ENCODE peak calls at places on chromosome 13, in six cellular contexts. One of them, this sample, is unnamed. For H3K36me3, the result is how much of the 10 kb centered on the place peaks cover.

GRCh38 chr13:23715762-23716235 is 145.6 kb downstream of the TNFRSF19 start:
- DNase-seq in ovary: no peak
- DNase-seq in heart left ventricle: no peak
- DNase-seq in thoracic aorta: no peak
- DNase-seq in ascending aorta: no peak
- DNase-seq in thyroid gland: peak
- DNase-seq in this sample: no peak

GRCh38 chr13:111399334-111399733 is 78.9 kb downstream of the TEX29 start:
- DNase-seq in ovary: peak
- DNase-seq in heart left ventricle: no peak
- DNase-seq in thoracic aorta: no peak
- DNase-seq in ascending aorta: no peak
- DNase-seq in thyroid gland: no peak
- DNase-seq in this sample: no peak

GRCh38 chr13:86282450-86282849 is 483.2 kb upstream of the SLITRK6 start:
- DNase-seq in ovary: no peak
- DNase-seq in heart left ventricle: no peak
- DNase-seq in thoracic aorta: no peak
- DNase-seq in ascending aorta: no peak
- DNase-seq in thyroid gland: no peak
- DNase-seq in this sample: no peak

GRCh38 chr13:73428137-73428536 is 369.3 kb downstream of the KLF5 start:
- DNase-seq in ovary: no peak
- DNase-seq in heart left ventricle: no peak
- DNase-seq in thoracic aorta: no peak
- DNase-seq in ascending aorta: no peak
- DNase-seq in thyroid gland: no peak
- DNase-seq in this sample: no peak

GRCh38 chr13:29136341-29136740 is 316.2 kb downstream of the MTUS2 start:
- DNase-seq in ovary: no peak
- DNase-seq in heart left ventricle: no peak
- DNase-seq in thoracic aorta: no peak
- DNase-seq in ascending aorta: no peak
- DNase-seq in thyroid gland: no peak
- DNase-seq in this sample: no peak

GRCh38 chr13:110971486-110971885 is 56.6 kb upstream of the ANKRD10 start:
- DNase-seq in ovary: no peak
- DNase-seq in heart left ventricle: no peak
- DNase-seq in thoracic aorta: no peak
- DNase-seq in ascending aorta: no peak
- DNase-seq in thyroid gland: no peak
- DNase-seq in this sample: no peak

GRCh38 chr13:19794552-19795143 is 11.9 kb upstream of the PSPC1 start:
- DNase-seq in ovary: no peak
- DNase-seq in heart left ventricle: no peak
- DNase-seq in thoracic aorta: no peak
- DNase-seq in ascending aorta: no peak
- DNase-seq in thyroid gland: peak
- DNase-seq in this sample: no peak

GRCh38 chr13:41561179-41561578 is 103.8 kb downstream of the RGCC start:
- DNase-seq in ovary: no peak
- DNase-seq in heart left ventricle: no peak
- DNase-seq in thoracic aorta: no peak
- DNase-seq in ascending aorta: no peak
- DNase-seq in thyroid gland: peak
- DNase-seq in this sample: no peak

GRCh38 chr13:59064042-59064441 is 1099.7 kb downstream of the DIAPH3 start:
- DNase-seq in ovary: no peak
- DNase-seq in heart left ventricle: no peak
- DNase-seq in thoracic aorta: no peak
- DNase-seq in ascending aorta: no peak
- DNase-seq in thyroid gland: no peak
- DNase-seq in this sample: no peak

GRCh38 chr13:43132228-43132627 is 108.8 kb downstream of the DNAJC15 start:
- DNase-seq in ovary: no peak
- DNase-seq in heart left ventricle: no peak
- DNase-seq in thoracic aorta: no peak
- DNase-seq in ascending aorta: no peak
- DNase-seq in thyroid gland: peak
- DNase-seq in this sample: no peak

GRCh38 chr13:30792257-30793000 is 57.1 kb downstream of the ALOX5AP start:
- DNase-seq in ovary: peak
- DNase-seq in heart left ventricle: peak
- DNase-seq in thoracic aorta: peak
- DNase-seq in ascending aorta: peak
- DNase-seq in thyroid gland: peak
- DNase-seq in this sample: no peak

GRCh38 chr13:99178636-99179035 is 22.0 kb upstream of the UBAC2 start:
- DNase-seq in ovary: no peak
- DNase-seq in heart left ventricle: peak
- DNase-seq in thoracic aorta: no peak
- DNase-seq in ascending aorta: no peak
- DNase-seq in thyroid gland: no peak
- DNase-seq in this sample: no peak

GRCh38 chr13:29901714-29902631 is 51.6 kb upstream of the UBL3 start:
- DNase-seq in ovary: peak
- DNase-seq in heart left ventricle: peak
- DNase-seq in thoracic aorta: no peak
- DNase-seq in ascending aorta: no peak
- DNase-seq in thyroid gland: peak
- DNase-seq in this sample: peak

GRCh38 chr13:89255844-89256406 is 1584.8 kb downstream of the SLITRK5 start:
- DNase-seq in ovary: no peak
- DNase-seq in heart left ventricle: no peak
- DNase-seq in thoracic aorta: no peak
- DNase-seq in ascending aorta: no peak
- DNase-seq in thyroid gland: no peak
- DNase-seq in this sample: no peak

GRCh38 chr13:109818136-109818535 is 31.8 kb upstream of the IRS2 start:
- DNase-seq in ovary: no peak
- DNase-seq in heart left ventricle: no peak
- DNase-seq in thoracic aorta: no peak
- DNase-seq in ascending aorta: no peak
- DNase-seq in thyroid gland: no peak
- DNase-seq in this sample: no peak

GRCh38 chr13:80444240-80445015 is 103.5 kb upstream of the SPRY2 start:
- DNase-seq in ovary: no peak
- DNase-seq in heart left ventricle: no peak
- DNase-seq in thoracic aorta: no peak
- DNase-seq in ascending aorta: no peak
- DNase-seq in thyroid gland: no peak
- DNase-seq in this sample: no peak

GRCh38 chr13:72774019-72774418 is 7.7 kb downstream of the DIS3 start:
- DNase-seq in ovary: no peak
- DNase-seq in heart left ventricle: no peak
- DNase-seq in thoracic aorta: no peak
- DNase-seq in ascending aorta: no peak
- DNase-seq in thyroid gland: no peak
- DNase-seq in this sample: no peak

GRCh38 chr13:44423824-44424223 is 50.2 kb downstream of the SERP2 start:
- DNase-seq in ovary: no peak
- DNase-seq in heart left ventricle: no peak
- DNase-seq in thoracic aorta: no peak
- DNase-seq in ascending aorta: no peak
- DNase-seq in thyroid gland: no peak
- DNase-seq in this sample: no peak

GRCh38 chr13:23858586-23858985 is 30.6 kb downstream of the MIPEP start:
- DNase-seq in ovary: no peak
- DNase-seq in heart left ventricle: no peak
- DNase-seq in thoracic aorta: no peak
- DNase-seq in ascending aorta: no peak
- DNase-seq in thyroid gland: no peak
- DNase-seq in this sample: no peak

GRCh38 chr13:109871018-109871370 is 84.6 kb upstream of the IRS2 start:
- DNase-seq in ovary: no peak
- DNase-seq in heart left ventricle: no peak
- DNase-seq in thoracic aorta: no peak
- DNase-seq in ascending aorta: no peak
- DNase-seq in thyroid gland: no peak
- DNase-seq in this sample: no peak

GRCh38 chr13:39144941-39145533 is 106.8 kb downstream of the NHLRC3 start:
- DNase-seq in ovary: peak
- DNase-seq in heart left ventricle: peak
- DNase-seq in thoracic aorta: no peak
- DNase-seq in ascending aorta: peak
- DNase-seq in thyroid gland: peak
- DNase-seq in this sample: no peak

GRCh38 chr13:59112375-59112774 is 1051.4 kb downstream of the DIAPH3 start:
- DNase-seq in ovary: no peak
- DNase-seq in heart left ventricle: no peak
- DNase-seq in thoracic aorta: no peak
- DNase-seq in ascending aorta: peak
- DNase-seq in thyroid gland: no peak
- DNase-seq in this sample: no peak

GRCh38 chr13:99988469-99989375 is 7.1 kb downstream of the ZIC2 start:
- DNase-seq in ovary: no peak
- DNase-seq in heart left ventricle: no peak
- DNase-seq in thoracic aorta: no peak
- DNase-seq in ascending aorta: no peak
- DNase-seq in thyroid gland: no peak
- DNase-seq in this sample: no peak

GRCh38 chr13:27919934-27920676 is at the start of gene PDX1:
- DNase-seq in ovary: no peak
- DNase-seq in heart left ventricle: no peak
- DNase-seq in thoracic aorta: no peak
- DNase-seq in ascending aorta: no peak
- DNase-seq in thyroid gland: peak
- DNase-seq in this sample: no peak

GRCh38 chr13:87274209-87274819 is 396.9 kb upstream of the SLITRK5 start:
- DNase-seq in ovary: no peak
- DNase-seq in heart left ventricle: no peak
- DNase-seq in thoracic aorta: no peak
- DNase-seq in ascending aorta: no peak
- DNase-seq in thyroid gland: peak
- DNase-seq in this sample: no peak

GRCh38 chr13:94956407-94957110 is 244.2 kb upstream of the SOX21 start:
- DNase-seq in ovary: no peak
- DNase-seq in heart left ventricle: no peak
- DNase-seq in thoracic aorta: no peak
- DNase-seq in ascending aorta: no peak
- DNase-seq in thyroid gland: no peak
- DNase-seq in this sample: no peak

DNA sequence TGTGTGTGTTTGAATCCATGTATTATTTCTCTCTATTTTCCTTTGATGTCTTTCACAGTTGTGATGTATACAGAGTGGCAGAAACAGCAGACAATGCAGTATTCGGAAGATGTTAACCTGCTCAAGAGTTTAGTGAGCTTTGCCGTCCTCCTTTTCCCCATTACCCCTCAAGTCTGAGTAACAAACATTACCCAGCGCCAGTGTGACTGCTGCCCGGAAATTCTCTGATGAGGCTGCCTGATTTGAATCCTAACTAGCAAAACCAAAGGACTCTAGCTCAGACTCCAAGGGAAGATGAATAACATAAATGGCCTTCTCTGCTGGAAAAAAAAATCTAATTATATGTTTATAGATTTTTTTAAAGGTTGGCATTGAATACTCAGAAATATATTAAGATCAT is 247.3 kb upstream of the SOX21 start:
- DNase-seq in ovary: no peak
- DNase-seq in heart left ventricle: no peak
- DNase-seq in thoracic aorta: no peak
- DNase-seq in ascending aorta: no peak
- DNase-seq in thyroid gland: no peak
- DNase-seq in this sample: no peak
- H3K36me3 ChIP-seq in ovary: under half
- H3K36me3 ChIP-seq in heart left ventricle: under half
- H3K36me3 ChIP-seq in thoracic aorta: under half
- H3K36me3 ChIP-seq in ascending aorta: under half
- H3K36me3 ChIP-seq in thyroid gland: under half
- H3K36me3 ChIP-seq in this sample: under half

DNA sequence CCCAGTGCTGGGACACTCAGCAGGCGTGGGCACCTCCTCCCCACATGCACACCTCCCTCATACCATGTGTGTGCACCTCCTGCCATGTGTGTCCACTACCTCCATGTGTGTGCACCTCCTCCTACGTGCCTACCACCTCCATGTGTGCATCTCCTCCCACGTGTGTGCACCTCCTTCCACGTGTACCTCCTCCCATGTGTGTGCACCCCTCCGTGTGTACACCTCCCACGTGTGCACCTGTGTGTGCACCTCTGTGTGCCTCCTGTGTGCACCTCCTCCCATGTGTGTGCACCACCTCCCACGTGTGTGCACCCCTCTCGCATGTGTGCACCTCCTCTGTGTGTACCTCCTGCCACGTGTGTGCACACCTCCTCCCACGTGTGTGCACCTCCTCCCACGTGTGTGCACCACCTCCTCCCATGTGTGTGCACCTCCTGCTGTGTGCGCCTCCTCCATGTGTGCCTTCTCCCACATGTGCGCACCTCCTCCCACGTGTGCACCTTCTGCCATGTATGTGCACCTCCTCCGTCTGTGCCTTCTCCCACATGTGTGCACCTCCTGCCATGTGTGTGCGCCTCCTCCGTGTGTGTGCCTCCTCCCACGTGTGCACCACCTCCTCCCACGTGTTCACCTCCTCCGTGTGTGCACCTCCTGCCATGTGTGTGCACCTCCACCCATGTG is 6.1 kb upstream of the C13orf46 start:
- DNase-seq in ovary: peak
- DNase-seq in heart left ventricle: no peak
- DNase-seq in thoracic aorta: no peak
- DNase-seq in ascending aorta: no peak
- DNase-seq in thyroid gland: peak
- DNase-seq in this sample: no peak
- H3K36me3 ChIP-seq in ovary: under half
- H3K36me3 ChIP-seq in heart left ventricle: half or more
- H3K36me3 ChIP-seq in thoracic aorta: under half
- H3K36me3 ChIP-seq in ascending aorta: under half
- H3K36me3 ChIP-seq in thyroid gland: under half
- H3K36me3 ChIP-seq in this sample: half or more

GRCh38 chr13:33115274-33115673 is 99.1 kb downstream of the KL start:
- DNase-seq in ovary: no peak
- DNase-seq in heart left ventricle: no peak
- DNase-seq in thoracic aorta: no peak
- DNase-seq in ascending aorta: no peak
- DNase-seq in thyroid gland: no peak
- DNase-seq in this sample: no peak
- H3K36me3 ChIP-seq in ovary: under half
- H3K36me3 ChIP-seq in heart left ventricle: half or more
- H3K36me3 ChIP-seq in thoracic aorta: under half
- H3K36me3 ChIP-seq in ascending aorta: under half
- H3K36me3 ChIP-seq in thyroid gland: half or more
- H3K36me3 ChIP-seq in this sample: under half

GRCh38 chr13:46131705-46132104 is 26.9 kb upstream of the CPB2 start:
- DNase-seq in ovary: no peak
- DNase-seq in heart left ventricle: no peak
- DNase-seq in thoracic aorta: no peak
- DNase-seq in ascending aorta: no peak
- DNase-seq in thyroid gland: no peak
- DNase-seq in this sample: no peak

GRCh38 chr13:46134961-46135522 is 30.2 kb upstream of the CPB2 start:
- DNase-seq in ovary: no peak
- DNase-seq in heart left ventricle: no peak
- DNase-seq in thoracic aorta: no peak
- DNase-seq in ascending aorta: no peak
- DNase-seq in thyroid gland: peak
- DNase-seq in this sample: no peak

GRCh38 chr13:46136688-46137087 is 31.9 kb upstream of the CPB2 start:
- DNase-seq in ovary: no peak
- DNase-seq in heart left ventricle: no peak
- DNase-seq in thoracic aorta: no peak
- DNase-seq in ascending aorta: no peak
- DNase-seq in thyroid gland: no peak
- DNase-seq in this sample: no peak

GRCh38 chr13:46132109-46132508 is 27.3 kb upstream of the CPB2 start:
- DNase-seq in ovary: no peak
- DNase-seq in heart left ventricle: no peak
- DNase-seq in thoracic aorta: no peak
- DNase-seq in ascending aorta: no peak
- DNase-seq in thyroid gland: no peak
- DNase-seq in this sample: no peak

GRCh38 chr13:46134494-46134893 is 29.7 kb upstream of the CPB2 start:
- DNase-seq in ovary: no peak
- DNase-seq in heart left ventricle: no peak
- DNase-seq in thoracic aorta: no peak
- DNase-seq in ascending aorta: no peak
- DNase-seq in thyroid gland: no peak
- DNase-seq in this sample: no peak
- H3K36me3 ChIP-seq in ovary: under half
- H3K36me3 ChIP-seq in heart left ventricle: under half
- H3K36me3 ChIP-seq in thoracic aorta: under half
- H3K36me3 ChIP-seq in ascending aorta: under half
- H3K36me3 ChIP-seq in thyroid gland: under half
- H3K36me3 ChIP-seq in this sample: half or more

This sample was measured in CD4-positive, CD25-positive, alpha-beta regulatory T cell.